ENCODE peak calls at places on chromosomes 12 and 14, in ten cellular contexts. P is Caco-2; M is A673; F is tibial artery; X is kidney; J is GM23338; V is stomach; Z is ascending aorta; E is CD8-positive, alpha-beta T cell; N is heart right ventricle. G is an unnamed sample. For H3K36me3, the result is how much of the 10 kb centered on the place peaks cover.

GRCh38 chr12:124456652-124457152 is 110.7 kb downstream of the NCOR2 start:
- DNase-seq in P (no peak), V (no peak), N (peak), J (no peak), Z (no peak), E (no peak), X (peak), F (no peak), M (no peak), G (no peak)

GRCh38 chr12:56678852-56679251 is 9.2 kb downstream of the PTGES3 start:
- DNase-seq in Z (no peak), P (no peak), M (no peak), E (no peak), X (peak), V (no peak), J (no peak), F (no peak), N (no peak), G (no peak)

GRCh38 chr14:50560929-50561280 is 960 bp downstream of the ATL1 start:
- DNase-seq in J (peak), P (peak), X (peak), M (peak), F (peak), Z (peak), N (peak), E (no peak), V (peak), G (peak)

GRCh38 chr12:31832740-31833540 is 104.1 kb upstream of the AMN1 start:
- DNase-seq in N (no peak), E (peak), X (no peak), M (no peak), J (no peak), V (no peak), F (no peak), Z (no peak), P (no peak), G (no peak)

GRCh38 chr12:57112492-57113294 is 1.5 kb upstream of the STAT6 start:
- DNase-seq in J (no peak), X (no peak), Z (no peak), M (no peak), V (peak), F (no peak), N (no peak), E (no peak), P (no peak), G (no peak)

GRCh38 chr12:127052491-127053232 is 1214.3 kb upstream of the TMEM132C start:
- DNase-seq in Z (no peak), V (no peak), N (no peak), M (peak), J (no peak), P (no peak), E (no peak), F (no peak), X (no peak), G (no peak)

GRCh38 chr12:464484-465267 is 4.9 kb downstream of the B4GALNT3 start:
- DNase-seq in N (peak), P (no peak), J (no peak), M (no peak), F (no peak), X (no peak), E (no peak), V (peak), Z (no peak), G (peak)

GRCh38 chr12:108606492-108606891 is 8.6 kb upstream of the TMEM119 start:
- DNase-seq in P (no peak), M (no peak), Z (no peak), F (no peak), J (no peak), X (peak), N (no peak), E (no peak), V (no peak), G (no peak)

GRCh38 chr12:46269429-46270241 is 792 bp upstream of the SLC38A1 start:
- DNase-seq in E (peak), X (no peak), Z (no peak), F (no peak), V (no peak), N (no peak), M (no peak), J (peak), P (no peak), G (no peak)

GRCh38 chr12:75208851-75209781 is 523 bp downstream of the KCNC2 start:
- DNase-seq in V (no peak), E (no peak), Z (no peak), P (peak), X (peak), F (no peak), M (peak), N (no peak), J (peak), G (peak)

GRCh38 chr12:16347391-16348298 is at the start of gene MGST1:
- DNase-seq in N (peak), Z (no peak), F (peak), P (peak), X (no peak), J (peak), E (no peak), M (peak), V (peak), G (peak)

GRCh38 chr12:25130741-25131188 is 64.2 kb downstream of the DNAI7 start:
- DNase-seq in V (no peak), N (no peak), J (peak), Z (no peak), P (peak), M (peak), E (no peak), F (no peak), X (no peak), G (no peak)

GRCh38 chr12:63937381-63938168 is 93.1 kb downstream of the SRGAP1 start:
- DNase-seq in P (no peak), Z (no peak), M (no peak), X (no peak), V (no peak), E (no peak), N (no peak), J (no peak), F (no peak), G (no peak)

GRCh38 chr12:50842637-50843493 is at the start of gene TMPRSS12:
- DNase-seq in Z (no peak), F (no peak), J (peak), V (no peak), E (no peak), N (peak), X (peak), P (peak), M (no peak), G (peak)

GRCh38 chr14:68084256-68084655 is 264.7 kb downstream of the RAD51B start:
- DNase-seq in M (peak), F (no peak), P (no peak), E (no peak), X (no peak), N (no peak), J (no peak), V (no peak), Z (no peak), G (no peak)

GRCh38 chr12:124640096-124640495 is 72.7 kb upstream of the NCOR2 start:
- DNase-seq in Z (no peak), N (no peak), X (no peak), J (no peak), F (no peak), E (no peak), M (no peak), P (no peak), V (no peak), G (no peak)

GRCh38 chr14:96297000-96297399 is 41.0 kb downstream of the BDKRB1 start:
- DNase-seq in J (peak), E (no peak), Z (no peak), X (no peak), P (no peak), M (peak), F (no peak), N (no peak), V (no peak), G (no peak)

GRCh38 chr12:15520083-15520482 is 197.8 kb downstream of the PTPRO start:
- DNase-seq in V (no peak), N (no peak), Z (no peak), E (no peak), J (peak), X (no peak), F (no peak), P (no peak), M (peak), G (no peak)

GRCh38 chr14:73759183-73759713 is 45.1 kb upstream of the PNMA1 start:
- DNase-seq in J (peak), V (peak), X (peak), E (no peak), N (peak), M (peak), F (peak), Z (no peak), P (peak), G (peak)

GRCh38 chr14:24238123-24238522 is 4.3 kb downstream of the TINF2 start:
- DNase-seq in F (no peak), X (no peak), E (no peak), M (no peak), J (no peak), V (no peak), N (no peak), Z (no peak), P (no peak), G (no peak)

GRCh38 chr12:11822071-11822818 is 172.8 kb downstream of the ETV6 start:
- DNase-seq in P (no peak), J (no peak), F (no peak), N (no peak), M (peak), X (no peak), Z (no peak), V (peak), E (no peak), G (no peak)

GRCh38 chr12:48816148-48816854 is 2.0 kb upstream of the CACNB3 start:
- DNase-seq in M (no peak), Z (no peak), X (no peak), N (no peak), E (no peak), P (no peak), V (peak), F (no peak), J (no peak), G (no peak)

GRCh38 chr12:120402217-120402616 is 33.3 kb upstream of the MSI1 start:
- DNase-seq in E (no peak), M (no peak), N (no peak), Z (no peak), J (peak), V (no peak), P (no peak), X (no peak), F (no peak), G (no peak)

GRCh38 chr12:15209782-15210181 is 11.4 kb downstream of the RERG start:
- DNase-seq in F (no peak), P (no peak), X (no peak), N (no peak), Z (no peak), J (no peak), V (no peak), M (no peak), E (no peak), G (no peak)

GRCh38 chr12:115990241-115990640 is 287.3 kb downstream of the MED13L start:
- DNase-seq in Z (no peak), N (no peak), X (no peak), P (no peak), M (no peak), V (no peak), F (no peak), E (no peak), J (no peak), G (no peak)

GRCh38 chr14:103549361-103550311 is 12.8 kb downstream of the BAG5 start:
- DNase-seq in M (no peak), N (peak), V (no peak), J (no peak), X (peak), Z (no peak), P (no peak), F (no peak), E (no peak), G (peak)

GRCh38 chr14:84375235-84375634 is 1154.7 kb upstream of the FLRT2 start:
- DNase-seq in X (no peak), V (no peak), E (no peak), J (no peak), Z (no peak), P (no peak), M (peak), F (no peak), N (no peak), G (no peak)

GRCh38 chr12:8847435-8847834 is 25.0 kb downstream of the A2ML1 start:
- DNase-seq in F (no peak), N (no peak), E (no peak), M (no peak), V (no peak), Z (no peak), P (no peak), X (no peak), J (no peak), G (no peak)

GRCh38 chr12:103312742-103313354 is 182.9 kb downstream of the C12orf42 start:
- DNase-seq in X (no peak), M (no peak), N (no peak), Z (no peak), V (no peak), J (no peak), E (no peak), P (no peak), F (no peak), G (no peak)

GRCh38 chr12:3988519-3989217 is 115.5 kb upstream of the PARP11 start:
- DNase-seq in N (no peak), M (no peak), V (no peak), P (no peak), J (no peak), X (no peak), E (no peak), Z (no peak), F (no peak), G (no peak)

GRCh38 chr12:92470608-92471021 is 232.2 kb upstream of the PLEKHG7 start:
- DNase-seq in J (no peak), V (no peak), Z (no peak), E (no peak), N (no peak), M (no peak), F (no peak), X (no peak), P (no peak), G (no peak)

GRCh38 chr12:100141666-100141997 is 1.0 kb downstream of the BLTP3B start:
- DNase-seq in N (no peak), P (no peak), F (peak), E (no peak), Z (no peak), X (no peak), M (peak), V (no peak), J (no peak), G (no peak)

GRCh38 chr14:93954900-93955891 is 21.2 kb downstream of the ASB2 start:
- DNase-seq in X (no peak), F (no peak), V (no peak), Z (no peak), E (peak), J (no peak), P (no peak), N (no peak), M (no peak), G (peak)

GRCh38 chr14:44657688-44658388 is 150.8 kb upstream of the FSCB start:
- DNase-seq in F (no peak), V (no peak), M (peak), J (peak), X (no peak), Z (no peak), E (no peak), N (no peak), P (peak), G (no peak)

GRCh38 chr14:101020971-101021370 is 117.4 kb upstream of the RTL1 start:
- DNase-seq in N (no peak), J (no peak), X (peak), Z (no peak), E (no peak), V (peak), M (no peak), F (no peak), P (no peak), G (no peak)

GRCh38 chr14:105479438-105480164 is 5.0 kb downstream of the CRIP2 start:
- DNase-seq in Z (no peak), N (peak), X (peak), J (no peak), V (no peak), F (no peak), E (no peak), M (no peak), P (no peak), G (no peak)

GRCh38 chr12:61870658-61871559 is 389.3 kb upstream of the USP15 start:
- DNase-seq in X (no peak), M (peak), Z (no peak), J (no peak), P (no peak), V (no peak), F (no peak), E (no peak), N (no peak), G (no peak)

GRCh38 chr12:59113831-59114273 is 193.5 kb upstream of the LRIG3 start:
- DNase-seq in N (peak), M (peak), Z (peak), E (no peak), X (peak), V (peak), F (peak), J (peak), P (peak), G (peak)

DNA sequence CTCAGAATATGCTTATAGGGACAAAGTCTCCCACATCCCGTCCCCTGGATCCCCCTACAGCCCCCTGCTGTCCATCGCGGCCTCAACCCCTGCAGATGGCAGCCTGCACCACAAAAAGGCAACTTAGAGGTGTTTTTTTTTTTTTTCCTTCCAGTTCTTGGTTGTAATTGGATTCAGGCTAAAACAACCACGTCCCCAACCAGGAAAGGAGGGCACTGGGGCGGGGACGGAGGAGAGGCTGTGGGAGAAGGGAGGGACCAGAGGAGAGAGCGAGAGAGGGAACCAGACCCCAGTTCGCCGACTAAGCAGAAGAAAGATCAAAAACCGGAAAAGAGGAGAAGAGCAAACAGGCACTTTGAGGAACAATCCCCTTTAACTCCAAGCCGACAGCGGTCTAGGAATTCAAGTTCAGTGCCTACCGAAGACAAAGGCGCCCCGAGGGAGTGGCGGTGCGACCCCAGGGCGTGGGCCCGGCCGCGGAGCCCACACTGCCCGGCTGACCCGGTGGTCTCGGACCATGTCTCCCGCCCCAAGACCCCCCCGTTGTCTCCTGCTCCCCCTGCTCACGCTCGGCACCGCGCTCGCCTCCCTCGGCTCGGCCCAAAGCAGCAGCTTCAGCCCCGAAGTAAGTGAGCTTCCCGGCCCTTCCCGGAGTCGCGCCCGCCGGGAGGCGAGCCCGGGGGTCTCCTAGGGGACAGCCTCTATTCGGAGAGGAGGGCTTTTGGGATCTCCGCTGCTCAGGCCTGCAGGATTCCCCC is at the start of gene MMP14:
- DNase-seq in N (peak), M (peak), X (peak), V (peak), J (peak), Z (peak), P (peak), E (no peak), F (peak), G (peak)
- H3K4me3 ChIP-seq in N (peak), M (peak), X (peak), V (peak), J (peak), Z (peak), P (peak), E (peak), F (peak), G (peak)

DNA sequence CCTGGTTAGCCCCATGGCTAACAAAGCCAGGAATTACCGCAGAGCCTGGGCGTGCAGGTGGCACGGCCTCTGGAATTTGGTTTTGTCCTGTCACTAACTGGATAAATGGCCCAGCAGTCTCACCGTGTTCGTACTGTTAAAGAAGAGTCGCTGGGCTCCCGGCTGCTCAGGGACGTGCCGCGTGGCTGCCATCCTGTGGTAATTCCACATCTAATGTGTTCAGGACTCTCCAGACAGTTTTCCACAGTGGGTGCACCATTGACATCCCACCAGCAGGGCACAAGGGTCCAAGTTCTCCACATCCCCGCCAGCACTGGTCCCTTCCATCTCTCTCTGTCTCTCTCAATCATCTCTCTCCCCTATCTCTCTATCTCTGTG is 19.6 kb downstream of the NOC4L start:
- DNase-seq in F (no peak), Z (no peak), P (no peak), X (peak), J (no peak), V (no peak), E (no peak), M (peak), N (no peak), G (peak)
- TF ChIP-seq CTCF in F (no peak), Z (no peak), P (peak), X (no peak), J (peak), V (no peak), E (no peak), M (peak), N (no peak), G (no peak)

DNA sequence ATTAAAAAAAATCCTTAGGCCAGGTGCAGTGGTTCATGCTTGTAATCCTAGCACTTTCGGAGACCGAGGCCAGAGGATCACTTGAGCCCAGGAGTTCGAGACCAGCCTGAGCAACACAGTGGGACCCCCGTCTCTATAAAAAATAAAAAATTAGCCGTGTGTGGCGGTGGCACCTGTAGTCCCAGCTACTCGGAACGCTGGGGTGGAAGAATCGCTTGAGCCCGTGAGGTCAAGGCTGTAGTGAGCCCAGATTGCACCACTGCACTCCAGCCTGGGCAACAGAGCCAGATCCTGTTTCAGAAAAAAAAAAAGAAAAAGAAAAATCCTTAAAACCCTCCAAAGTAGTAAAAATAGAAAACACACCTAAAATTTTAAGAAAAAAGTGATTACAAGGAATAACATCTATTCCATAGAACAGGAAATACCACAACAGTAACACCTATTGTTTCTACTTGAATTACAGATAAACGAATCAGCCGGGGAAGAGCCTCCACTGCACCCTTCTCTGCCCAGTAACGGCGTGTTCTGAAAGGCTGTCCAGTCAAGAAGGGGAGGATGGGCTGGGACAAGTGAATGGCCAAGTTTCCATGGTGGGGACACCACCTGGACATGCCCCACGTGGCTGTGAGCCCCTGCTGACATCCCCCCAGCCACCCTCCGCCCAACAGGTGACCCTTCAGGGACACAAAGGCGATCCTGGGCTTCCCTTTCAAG is 17.8 kb downstream of the POLE start:
- DNase-seq in P (no peak), X (no peak), E (no peak), J (no peak), V (no peak), F (no peak), Z (no peak), M (no peak), N (no peak), G (no peak)
- H3K36me3 ChIP-seq in P (under half), X (under half), E (under half), J (under half), V (half or more), F (half or more), Z (half or more), M (half or more), N (half or more), G (half or more)

GRCh38 chr14:34502826-34503225 is 36.7 kb downstream of the EAPP start:
- DNase-seq in P (no peak), N (no peak), V (no peak), J (no peak), X (no peak), M (peak), F (no peak), E (no peak), Z (no peak), G (no peak)
- H3K4me3 ChIP-seq in P (no peak), N (no peak), V (no peak), J (no peak), X (no peak), M (no peak), F (no peak), E (no peak), Z (no peak), G (no peak)

GRCh38 chr12:5022465-5023061 is 21.1 kb upstream of the KCNA5 start:
- DNase-seq in J (peak), V (peak), P (peak), N (peak), Z (no peak), X (no peak), F (no peak), M (peak), E (no peak), G (peak)
- TF ChIP-seq CTCF in J (peak), V (peak), P (peak), N (peak), Z (peak), X (peak), F (peak), M (peak), E (peak), G (peak)

GRCh38 chr14:81396108-81396507 is 4.0 kb downstream of the STON2 start:
- DNase-seq in J (no peak), N (no peak), X (no peak), E (no peak), Z (no peak), M (peak), P (no peak), V (no peak), F (no peak), G (no peak)
- H3K36me3 ChIP-seq in J (under half), N (under half), X (under half), E (under half), Z (under half), M (under half), P (under half), V (under half), F (under half), G (under half)